ENCODE peak calls at places on chromosomes 16 and 17, in six cellular contexts. E, P, Q, K, W and Z are unnamed samples.

GRCh38 chr16:30957456-30958163 is at the start of gene SETD1A:
- DNase-seq in P (peak; percentile 99), W (peak; percentile 97), K (peak; percentile 97), E (peak; percentile 93), Q (peak; percentile 99), Z (peak; percentile 98)

GRCh38 chr17:83136931-83137330 is 57.5 kb downstream of the METRNL start:
- DNase-seq in W (no peak), E (no peak), Q (no peak), P (no peak), K (no peak), Z (no peak)

GRCh38 chr17:48486557-48486956 is 44.3 kb downstream of the HOXB1 start:
- DNase-seq in E (peak; percentile 67), K (no peak), P (no peak), W (peak; percentile 59), Q (peak; percentile 93), Z (no peak)

GRCh38 chr16:84159006-84159405 is 13.9 kb downstream of the DNAAF1 start:
- DNase-seq in E (no peak), K (no peak), Q (no peak), W (no peak), P (no peak), Z (no peak)

GRCh38 chr17:34452769-34453168 is 89.7 kb upstream of the CCL1 start:
- DNase-seq in P (no peak), Q (no peak), E (no peak), K (no peak), W (no peak), Z (no peak)

GRCh38 chr17:2239882-2240430 is 63.6 kb downstream of the SMG6 start:
- DNase-seq in E (no peak), K (peak; percentile 79), Q (peak; percentile 84), W (peak; percentile 53), P (no peak), Z (no peak)

GRCh38 chr17:21573961-21574610 is 118.2 kb upstream of the KCNJ18 start:
- DNase-seq in W (peak; percentile 67), K (peak; percentile 49), P (no peak), E (no peak), Q (peak; percentile 88), Z (no peak)

GRCh38 chr16:69384974-69385373 is 833 bp downstream of the TERF2 start:
- DNase-seq in P (no peak), E (no peak), W (no peak), Q (no peak), K (no peak), Z (no peak)

GRCh38 chr16:24991349-24991748 is 23.8 kb downstream of the ARHGAP17 start:
- DNase-seq in E (no peak), Q (no peak), K (no peak), W (no peak), P (no peak), Z (no peak)

GRCh38 chr17:13919818-13920217 is 149.5 kb upstream of the COX10 start:
- DNase-seq in K (no peak), W (no peak), E (no peak), P (no peak), Q (no peak), Z (no peak)

GRCh38 chr17:43616865-43617264 is 44.9 kb downstream of the MEOX1 start:
- DNase-seq in Q (no peak), K (no peak), P (no peak), E (no peak), W (no peak), Z (no peak)

GRCh38 chr17:75525806-75526554 is 483 bp downstream of the LLGL2 start:
- DNase-seq in Q (no peak), W (no peak), K (no peak), P (peak; percentile 67), E (no peak), Z (no peak)

GRCh38 chr16:86765389-86766026 is 187.2 kb downstream of the FOXL1 start:
- DNase-seq in W (no peak), Q (no peak), P (no peak), E (no peak), K (no peak), Z (no peak)

GRCh38 chr16:69171325-69172095 is 15.5 kb upstream of the SNTB2 start:
- DNase-seq in K (no peak), P (peak; percentile 66), W (no peak), Q (peak; percentile 68), E (no peak), Z (no peak)

GRCh38 chr16:53043462-53043861 is 9.2 kb downstream of the CHD9NB start:
- DNase-seq in Q (peak; percentile 31), W (no peak), E (no peak), P (peak; percentile 30), K (peak; percentile 34), Z (no peak)

GRCh38 chr16:4266372-4266771 is 6.5 kb downstream of the TFAP4 start:
- DNase-seq in P (peak; percentile 79), W (no peak), Q (peak; percentile 18), K (no peak), E (no peak), Z (no peak)

GRCh38 chr17:17516315-17516930 is 20.2 kb upstream of the RASD1 start:
- DNase-seq in Q (no peak), K (no peak), W (no peak), P (no peak), E (no peak), Z (no peak)

GRCh38 chr16:82016268-82016667 is 5.0 kb upstream of the SDR42E1 start:
- DNase-seq in P (peak; percentile 70), W (no peak), K (no peak), E (no peak), Q (peak; percentile 66), Z (no peak)

GRCh38 chr16:88524274-88524972 is 45.8 kb upstream of the ZC3H18 start:
- DNase-seq in Q (no peak), W (no peak), P (no peak), E (no peak), K (no peak), Z (no peak)

GRCh38 chr17:81514735-81515529 is 2.3 kb upstream of the ACTG1 start:
- DNase-seq in W (peak; percentile 83), Q (peak; percentile 90), K (peak; percentile 87), E (peak; percentile 90), P (peak; percentile 84), Z (peak; percentile 83)

GRCh38 chr17:38352245-38353083 is 820 bp downstream of the SOCS7 start:
- DNase-seq in P (peak; percentile 69), E (no peak), Q (peak; percentile 31), W (peak; percentile 44), K (peak; percentile 37), Z (no peak)

DNA sequence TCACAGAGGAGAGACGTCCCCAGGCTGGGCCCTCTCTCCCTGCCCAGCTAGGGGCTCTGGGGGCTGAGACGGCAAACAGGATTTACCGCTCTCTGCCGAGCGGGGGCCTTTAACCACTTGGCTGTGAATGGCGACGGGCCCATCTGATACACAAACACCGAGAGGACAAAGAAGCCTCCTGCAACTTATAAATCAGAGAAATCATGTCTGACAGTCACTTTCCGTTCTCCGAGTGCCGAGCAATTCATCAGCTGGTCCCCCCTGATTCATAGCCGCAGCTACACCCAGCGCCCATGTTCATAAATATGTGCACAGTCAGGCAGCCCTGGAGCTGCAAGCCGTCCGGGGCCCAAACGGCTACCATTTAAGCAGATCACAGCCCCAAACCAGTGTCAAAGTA is 154.4 kb downstream of the C16orf78 start:
- DNase-seq in P (no peak), Q (peak; percentile 49), K (no peak), E (no peak), W (no peak), Z (no peak)
- H3K4me3 ChIP-seq in P (no peak overlapping the region), Q (no peak overlapping the region), K (peak overlapping the region; percentile 28), E (no peak overlapping the region), W (no peak overlapping the region), Z (peak overlapping the region; percentile 61)

GRCh38 chr17:41967141-41967920 is 736 bp downstream of the CNP start:
- DNase-seq in W (peak; percentile 36), K (no peak), Q (no peak), E (no peak), P (peak; percentile 58), Z (no peak)

GRCh38 chr17:41967921-41968578 is 1.5 kb downstream of the CNP start:
- DNase-seq in P (no peak), W (no peak), Q (no peak), K (no peak), E (no peak), Z (no peak)

GRCh38 chr17:41966453-41967140 is at the start of gene CNP:
- DNase-seq in K (peak; percentile 92), E (peak; percentile 92), P (peak; percentile 91), Q (peak; percentile 94), W (peak; percentile 91), Z (peak; percentile 85)

GRCh38 chr17:41970901-41971331 is 4.3 kb downstream of the CNP start:
- DNase-seq in K (no peak), E (no peak), P (no peak), Q (no peak), W (no peak), Z (no peak)

DNA sequence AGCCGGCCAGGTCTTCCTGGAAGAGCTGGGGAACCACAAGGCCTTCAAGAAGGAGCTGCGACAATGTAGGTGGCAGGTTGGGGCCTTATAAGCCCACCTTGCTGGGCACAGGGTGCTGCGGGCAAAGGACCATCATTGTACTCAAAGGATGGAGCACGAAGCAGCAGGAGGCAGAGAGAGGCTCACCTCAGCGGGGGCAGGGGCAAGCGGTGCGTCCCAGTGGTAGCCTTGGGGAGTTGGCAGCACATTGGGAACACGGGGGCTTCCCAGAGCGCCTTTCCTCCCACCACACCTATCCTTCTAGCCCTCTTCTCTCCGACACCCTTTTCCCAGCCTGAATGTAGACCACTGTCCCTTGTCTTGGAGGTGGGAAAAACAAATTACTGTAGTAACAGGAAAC is 2.1 kb downstream of the CNP start:
- DNase-seq in W (no peak), P (no peak), E (no peak), K (no peak), Q (no peak), Z (no peak)
- H3K4me3 ChIP-seq in W (no peak overlapping the region), P (no peak overlapping the region), E (no peak overlapping the region), K (no peak overlapping the region), Q (no peak overlapping the region), Z (no peak overlapping the region)

DNA sequence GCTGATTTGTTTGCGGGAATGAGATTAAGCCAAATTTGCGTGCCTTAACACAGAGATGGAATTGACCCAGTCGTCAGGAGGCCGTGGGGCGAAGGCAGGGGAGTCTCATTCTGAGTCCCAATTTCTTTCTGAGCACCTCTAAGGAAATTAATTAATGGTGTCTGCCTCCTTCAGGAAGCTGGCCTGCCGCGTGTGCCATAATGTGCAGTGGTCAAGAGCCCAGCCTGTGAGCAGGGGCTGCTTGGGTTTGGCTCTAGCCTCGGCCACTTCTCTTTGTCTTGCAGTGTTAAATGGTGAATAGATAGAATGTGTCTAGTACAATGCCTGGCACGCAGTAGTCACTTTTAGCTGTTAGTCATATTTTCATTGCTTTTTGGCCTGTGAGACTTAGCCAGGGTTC is 88.5 kb upstream of the NKD1 start:
- DNase-seq in E (no peak), P (no peak), W (no peak), Q (no peak), K (no peak), Z (no peak)
- H3K4me3 ChIP-seq in E (no peak overlapping the region), P (peak overlapping the region; percentile 37), W (no peak overlapping the region), Q (no peak overlapping the region), K (no peak overlapping the region), Z (no peak overlapping the region)

GRCh38 chr17:11005940-11006339 is 168.1 kb upstream of the PIRT start:
- DNase-seq in Q (no peak), E (no peak), K (no peak), W (no peak), P (no peak), Z (no peak)

GRCh38 chr17:11002417-11002816 is 164.5 kb upstream of the PIRT start:
- DNase-seq in W (no peak), E (no peak), P (no peak), K (no peak), Q (no peak), Z (no peak)

DNA sequence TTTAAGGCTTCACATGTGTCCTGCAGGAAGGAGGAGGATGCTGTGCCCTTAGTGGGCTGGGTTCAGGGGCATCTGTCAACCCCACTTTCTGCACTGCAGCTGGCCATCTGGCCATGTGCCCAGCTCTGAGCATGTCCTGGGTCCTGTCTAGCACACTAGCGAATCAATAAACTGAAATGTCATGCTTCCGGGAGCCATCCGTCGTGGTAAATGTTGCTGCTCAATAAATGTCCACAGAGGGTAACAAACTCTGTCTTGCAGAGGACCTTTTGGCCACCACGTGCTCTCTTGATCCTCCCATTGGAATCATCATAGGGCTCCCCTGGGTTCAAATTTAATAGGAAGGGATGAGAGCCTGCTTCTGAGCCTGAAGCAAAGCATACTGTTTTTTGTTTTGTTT is 168.6 kb upstream of the PIRT start:
- DNase-seq in Q (no peak), E (no peak), W (no peak), P (no peak), K (no peak), Z (no peak)
- H3K4me3 ChIP-seq in Q (no peak overlapping the region), E (no peak overlapping the region), W (no peak overlapping the region), P (no peak overlapping the region), K (no peak overlapping the region), Z (no peak overlapping the region)